ENCODE peak calls at places on chromosome 17, in ten cellular contexts. One of them, this sample, is unnamed.

GRCh38 chr17:45345246-45345553 is 28.4 kb upstream of the MAP3K14 start:
- DNase-seq in GM12865: no peak
- DNase-seq in frontal cortex: no peak
- DNase-seq in aorta: no peak
- DNase-seq in skeletal muscle cell: no peak
- DNase-seq in stimulated activated CD4-positive, alpha-beta T cell treated with anti-CD3 and anti-CD28 coated beads, TNF-alpha, amount 100 ng/mL, for 48 hours: no peak
- DNase-seq in T1000: no peak
- DNase-seq in CD4-positive, alpha-beta T cell: no peak
- DNase-seq in amniotic stem cell: no peak
- DNase-seq in stimulated activated CD8-positive, alpha-beta memory T cell treated with anti-CD3 and anti-CD28 coated beads, Interleukin-7, amount 100 ng/mL, for 4 hours: no peak
- DNase-seq in this sample: no peak

GRCh38 chr17:71600137-71600789 is 520.6 kb upstream of the SOX9 start:
- DNase-seq in GM12865: peak
- DNase-seq in frontal cortex: no peak
- DNase-seq in aorta: no peak
- DNase-seq in skeletal muscle cell: no peak
- DNase-seq in stimulated activated CD4-positive, alpha-beta T cell treated with anti-CD3 and anti-CD28 coated beads, TNF-alpha, amount 100 ng/mL, for 48 hours: no peak
- DNase-seq in T1000: no peak
- DNase-seq in CD4-positive, alpha-beta T cell: no peak
- DNase-seq in amniotic stem cell: no peak
- DNase-seq in stimulated activated CD8-positive, alpha-beta memory T cell treated with anti-CD3 and anti-CD28 coated beads, Interleukin-7, amount 100 ng/mL, for 4 hours: no peak
- DNase-seq in this sample: no peak

GRCh38 chr17:81846743-81847689 is 12.2 kb upstream of the PPP1R27 start:
- DNase-seq in GM12865: no peak
- DNase-seq in frontal cortex: no peak
- DNase-seq in aorta: no peak
- DNase-seq in skeletal muscle cell: no peak
- DNase-seq in stimulated activated CD4-positive, alpha-beta T cell treated with anti-CD3 and anti-CD28 coated beads, TNF-alpha, amount 100 ng/mL, for 48 hours: no peak
- DNase-seq in T1000: no peak
- DNase-seq in CD4-positive, alpha-beta T cell: no peak
- DNase-seq in amniotic stem cell: no peak
- DNase-seq in stimulated activated CD8-positive, alpha-beta memory T cell treated with anti-CD3 and anti-CD28 coated beads, Interleukin-7, amount 100 ng/mL, for 4 hours: no peak
- DNase-seq in this sample: no peak

GRCh38 chr17:1647802-1648581 is 1.7 kb downstream of the RILP start:
- DNase-seq in GM12865: no peak
- DNase-seq in frontal cortex: no peak
- DNase-seq in aorta: no peak
- DNase-seq in skeletal muscle cell: no peak
- DNase-seq in stimulated activated CD4-positive, alpha-beta T cell treated with anti-CD3 and anti-CD28 coated beads, TNF-alpha, amount 100 ng/mL, for 48 hours: no peak
- DNase-seq in T1000: no peak
- DNase-seq in CD4-positive, alpha-beta T cell: no peak
- DNase-seq in amniotic stem cell: no peak
- DNase-seq in stimulated activated CD8-positive, alpha-beta memory T cell treated with anti-CD3 and anti-CD28 coated beads, Interleukin-7, amount 100 ng/mL, for 4 hours: no peak
- DNase-seq in this sample: peak

GRCh38 chr17:47634870-47635269 is 14.8 kb upstream of the KPNB1 start:
- DNase-seq in GM12865: no peak
- DNase-seq in frontal cortex: no peak
- DNase-seq in aorta: no peak
- DNase-seq in skeletal muscle cell: no peak
- DNase-seq in stimulated activated CD4-positive, alpha-beta T cell treated with anti-CD3 and anti-CD28 coated beads, TNF-alpha, amount 100 ng/mL, for 48 hours: no peak
- DNase-seq in T1000: no peak
- DNase-seq in CD4-positive, alpha-beta T cell: no peak
- DNase-seq in amniotic stem cell: no peak
- DNase-seq in stimulated activated CD8-positive, alpha-beta memory T cell treated with anti-CD3 and anti-CD28 coated beads, Interleukin-7, amount 100 ng/mL, for 4 hours: no peak
- DNase-seq in this sample: no peak

GRCh38 chr17:45146616-45147101 is 1.6 kb upstream of the HEXIM1 start:
- DNase-seq in GM12865: peak
- DNase-seq in frontal cortex: no peak
- DNase-seq in aorta: peak
- DNase-seq in skeletal muscle cell: no peak
- DNase-seq in stimulated activated CD4-positive, alpha-beta T cell treated with anti-CD3 and anti-CD28 coated beads, TNF-alpha, amount 100 ng/mL, for 48 hours: no peak
- DNase-seq in T1000: no peak
- DNase-seq in CD4-positive, alpha-beta T cell: no peak
- DNase-seq in amniotic stem cell: no peak
- DNase-seq in stimulated activated CD8-positive, alpha-beta memory T cell treated with anti-CD3 and anti-CD28 coated beads, Interleukin-7, amount 100 ng/mL, for 4 hours: no peak
- DNase-seq in this sample: peak

GRCh38 chr17:39979865-39980401 is 674 bp upstream of the PSMD3 start:
- DNase-seq in GM12865: peak
- DNase-seq in frontal cortex: no peak
- DNase-seq in aorta: no peak
- DNase-seq in skeletal muscle cell: no peak
- DNase-seq in stimulated activated CD4-positive, alpha-beta T cell treated with anti-CD3 and anti-CD28 coated beads, TNF-alpha, amount 100 ng/mL, for 48 hours: no peak
- DNase-seq in T1000: no peak
- DNase-seq in CD4-positive, alpha-beta T cell: no peak
- DNase-seq in amniotic stem cell: no peak
- DNase-seq in stimulated activated CD8-positive, alpha-beta memory T cell treated with anti-CD3 and anti-CD28 coated beads, Interleukin-7, amount 100 ng/mL, for 4 hours: no peak
- DNase-seq in this sample: no peak

GRCh38 chr17:38469875-38470274 is 41.6 kb downstream of the ARHGAP23 start:
- DNase-seq in GM12865: no peak
- DNase-seq in frontal cortex: no peak
- DNase-seq in aorta: no peak
- DNase-seq in skeletal muscle cell: no peak
- DNase-seq in stimulated activated CD4-positive, alpha-beta T cell treated with anti-CD3 and anti-CD28 coated beads, TNF-alpha, amount 100 ng/mL, for 48 hours: no peak
- DNase-seq in T1000: no peak
- DNase-seq in CD4-positive, alpha-beta T cell: no peak
- DNase-seq in amniotic stem cell: no peak
- DNase-seq in stimulated activated CD8-positive, alpha-beta memory T cell treated with anti-CD3 and anti-CD28 coated beads, Interleukin-7, amount 100 ng/mL, for 4 hours: no peak
- DNase-seq in this sample: peak

GRCh38 chr17:33983824-33984574 is 271.1 kb upstream of the CCL2 start:
- DNase-seq in GM12865: no peak
- DNase-seq in frontal cortex: no peak
- DNase-seq in aorta: no peak
- DNase-seq in skeletal muscle cell: no peak
- DNase-seq in stimulated activated CD4-positive, alpha-beta T cell treated with anti-CD3 and anti-CD28 coated beads, TNF-alpha, amount 100 ng/mL, for 48 hours: no peak
- DNase-seq in T1000: no peak
- DNase-seq in CD4-positive, alpha-beta T cell: no peak
- DNase-seq in amniotic stem cell: no peak
- DNase-seq in stimulated activated CD8-positive, alpha-beta memory T cell treated with anti-CD3 and anti-CD28 coated beads, Interleukin-7, amount 100 ng/mL, for 4 hours: no peak
- DNase-seq in this sample: no peak

GRCh38 chr17:35743911-35744328 is 9.1 kb downstream of the GAS2L2 start:
- DNase-seq in GM12865: peak
- DNase-seq in frontal cortex: no peak
- DNase-seq in aorta: no peak
- DNase-seq in skeletal muscle cell: no peak
- DNase-seq in stimulated activated CD4-positive, alpha-beta T cell treated with anti-CD3 and anti-CD28 coated beads, TNF-alpha, amount 100 ng/mL, for 48 hours: no peak
- DNase-seq in T1000: peak
- DNase-seq in CD4-positive, alpha-beta T cell: no peak
- DNase-seq in amniotic stem cell: no peak
- DNase-seq in stimulated activated CD8-positive, alpha-beta memory T cell treated with anti-CD3 and anti-CD28 coated beads, Interleukin-7, amount 100 ng/mL, for 4 hours: no peak
- DNase-seq in this sample: peak

GRCh38 chr17:40019140-40019991 is 4.1 kb downstream of the CSF3 start:
- DNase-seq in GM12865: no peak
- DNase-seq in frontal cortex: no peak
- DNase-seq in aorta: peak
- DNase-seq in skeletal muscle cell: no peak
- DNase-seq in stimulated activated CD4-positive, alpha-beta T cell treated with anti-CD3 and anti-CD28 coated beads, TNF-alpha, amount 100 ng/mL, for 48 hours: no peak
- DNase-seq in T1000: peak
- DNase-seq in CD4-positive, alpha-beta T cell: no peak
- DNase-seq in amniotic stem cell: no peak
- DNase-seq in stimulated activated CD8-positive, alpha-beta memory T cell treated with anti-CD3 and anti-CD28 coated beads, Interleukin-7, amount 100 ng/mL, for 4 hours: no peak
- DNase-seq in this sample: peak

GRCh38 chr17:38619451-38619795 is 13.7 kb upstream of the SRCIN1 start:
- DNase-seq in GM12865: no peak
- DNase-seq in frontal cortex: no peak
- DNase-seq in aorta: no peak
- DNase-seq in skeletal muscle cell: no peak
- DNase-seq in stimulated activated CD4-positive, alpha-beta T cell treated with anti-CD3 and anti-CD28 coated beads, TNF-alpha, amount 100 ng/mL, for 48 hours: no peak
- DNase-seq in T1000: no peak
- DNase-seq in CD4-positive, alpha-beta T cell: no peak
- DNase-seq in amniotic stem cell: no peak
- DNase-seq in stimulated activated CD8-positive, alpha-beta memory T cell treated with anti-CD3 and anti-CD28 coated beads, Interleukin-7, amount 100 ng/mL, for 4 hours: no peak
- DNase-seq in this sample: no peak

GRCh38 chr17:81961087-81961514 is at the start of gene NOTUM:
- DNase-seq in GM12865: no peak
- DNase-seq in frontal cortex: peak
- DNase-seq in aorta: no peak
- DNase-seq in skeletal muscle cell: no peak
- DNase-seq in stimulated activated CD4-positive, alpha-beta T cell treated with anti-CD3 and anti-CD28 coated beads, TNF-alpha, amount 100 ng/mL, for 48 hours: no peak
- DNase-seq in T1000: peak
- DNase-seq in CD4-positive, alpha-beta T cell: no peak
- DNase-seq in amniotic stem cell: no peak
- DNase-seq in stimulated activated CD8-positive, alpha-beta memory T cell treated with anti-CD3 and anti-CD28 coated beads, Interleukin-7, amount 100 ng/mL, for 4 hours: no peak
- DNase-seq in this sample: peak

GRCh38 chr17:75945202-75945601 is 4.4 kb upstream of the FBF1 start:
- DNase-seq in GM12865: no peak
- DNase-seq in frontal cortex: no peak
- DNase-seq in aorta: no peak
- DNase-seq in skeletal muscle cell: no peak
- DNase-seq in stimulated activated CD4-positive, alpha-beta T cell treated with anti-CD3 and anti-CD28 coated beads, TNF-alpha, amount 100 ng/mL, for 48 hours: no peak
- DNase-seq in T1000: no peak
- DNase-seq in CD4-positive, alpha-beta T cell: no peak
- DNase-seq in amniotic stem cell: no peak
- DNase-seq in stimulated activated CD8-positive, alpha-beta memory T cell treated with anti-CD3 and anti-CD28 coated beads, Interleukin-7, amount 100 ng/mL, for 4 hours: no peak
- DNase-seq in this sample: no peak

GRCh38 chr17:78000351-78000750 is 41.8 kb downstream of the TNRC6C start:
- DNase-seq in GM12865: no peak
- DNase-seq in frontal cortex: no peak
- DNase-seq in aorta: no peak
- DNase-seq in skeletal muscle cell: no peak
- DNase-seq in stimulated activated CD4-positive, alpha-beta T cell treated with anti-CD3 and anti-CD28 coated beads, TNF-alpha, amount 100 ng/mL, for 48 hours: no peak
- DNase-seq in T1000: no peak
- DNase-seq in CD4-positive, alpha-beta T cell: no peak
- DNase-seq in amniotic stem cell: peak
- DNase-seq in stimulated activated CD8-positive, alpha-beta memory T cell treated with anti-CD3 and anti-CD28 coated beads, Interleukin-7, amount 100 ng/mL, for 4 hours: no peak
- DNase-seq in this sample: peak

GRCh38 chr17:66567234-66568170 is 265.1 kb downstream of the PRKCA start:
- DNase-seq in GM12865: peak
- DNase-seq in frontal cortex: peak
- DNase-seq in aorta: peak
- DNase-seq in skeletal muscle cell: no peak
- DNase-seq in stimulated activated CD4-positive, alpha-beta T cell treated with anti-CD3 and anti-CD28 coated beads, TNF-alpha, amount 100 ng/mL, for 48 hours: peak
- DNase-seq in T1000: peak
- DNase-seq in CD4-positive, alpha-beta T cell: peak
- DNase-seq in amniotic stem cell: peak
- DNase-seq in stimulated activated CD8-positive, alpha-beta memory T cell treated with anti-CD3 and anti-CD28 coated beads, Interleukin-7, amount 100 ng/mL, for 4 hours: peak
- DNase-seq in this sample: peak

GRCh38 chr17:28381141-28381825 is 9.8 kb downstream of the SARM1 start:
- DNase-seq in GM12865: no peak
- DNase-seq in frontal cortex: no peak
- DNase-seq in aorta: peak
- DNase-seq in skeletal muscle cell: no peak
- DNase-seq in stimulated activated CD4-positive, alpha-beta T cell treated with anti-CD3 and anti-CD28 coated beads, TNF-alpha, amount 100 ng/mL, for 48 hours: no peak
- DNase-seq in T1000: no peak
- DNase-seq in CD4-positive, alpha-beta T cell: no peak
- DNase-seq in amniotic stem cell: no peak
- DNase-seq in stimulated activated CD8-positive, alpha-beta memory T cell treated with anti-CD3 and anti-CD28 coated beads, Interleukin-7, amount 100 ng/mL, for 4 hours: no peak
- DNase-seq in this sample: no peak

GRCh38 chr17:34797724-34798123 is 163.5 kb downstream of the CCT6B start:
- DNase-seq in GM12865: peak
- DNase-seq in frontal cortex: no peak
- DNase-seq in aorta: no peak
- DNase-seq in skeletal muscle cell: no peak
- DNase-seq in stimulated activated CD4-positive, alpha-beta T cell treated with anti-CD3 and anti-CD28 coated beads, TNF-alpha, amount 100 ng/mL, for 48 hours: no peak
- DNase-seq in T1000: no peak
- DNase-seq in CD4-positive, alpha-beta T cell: peak
- DNase-seq in amniotic stem cell: no peak
- DNase-seq in stimulated activated CD8-positive, alpha-beta memory T cell treated with anti-CD3 and anti-CD28 coated beads, Interleukin-7, amount 100 ng/mL, for 4 hours: no peak
- DNase-seq in this sample: peak

GRCh38 chr17:74524751-74525725 is 6.2 kb downstream of the CD300LB start:
- DNase-seq in GM12865: no peak
- DNase-seq in frontal cortex: no peak
- DNase-seq in aorta: no peak
- DNase-seq in skeletal muscle cell: no peak
- DNase-seq in stimulated activated CD4-positive, alpha-beta T cell treated with anti-CD3 and anti-CD28 coated beads, TNF-alpha, amount 100 ng/mL, for 48 hours: no peak
- DNase-seq in T1000: no peak
- DNase-seq in CD4-positive, alpha-beta T cell: no peak
- DNase-seq in amniotic stem cell: no peak
- DNase-seq in stimulated activated CD8-positive, alpha-beta memory T cell treated with anti-CD3 and anti-CD28 coated beads, Interleukin-7, amount 100 ng/mL, for 4 hours: no peak
- DNase-seq in this sample: no peak

GRCh38 chr17:63452979-63453551 is 7.0 kb upstream of the CYB561 start:
- DNase-seq in GM12865: no peak
- DNase-seq in frontal cortex: no peak
- DNase-seq in aorta: no peak
- DNase-seq in skeletal muscle cell: no peak
- DNase-seq in stimulated activated CD4-positive, alpha-beta T cell treated with anti-CD3 and anti-CD28 coated beads, TNF-alpha, amount 100 ng/mL, for 48 hours: no peak
- DNase-seq in T1000: no peak
- DNase-seq in CD4-positive, alpha-beta T cell: no peak
- DNase-seq in amniotic stem cell: no peak
- DNase-seq in stimulated activated CD8-positive, alpha-beta memory T cell treated with anti-CD3 and anti-CD28 coated beads, Interleukin-7, amount 100 ng/mL, for 4 hours: no peak
- DNase-seq in this sample: no peak

GRCh38 chr17:61362852-61363600 is 36.6 kb upstream of the TBX2 start:
- DNase-seq in GM12865: no peak
- DNase-seq in frontal cortex: no peak
- DNase-seq in aorta: no peak
- DNase-seq in skeletal muscle cell: no peak
- DNase-seq in stimulated activated CD4-positive, alpha-beta T cell treated with anti-CD3 and anti-CD28 coated beads, TNF-alpha, amount 100 ng/mL, for 48 hours: no peak
- DNase-seq in T1000: no peak
- DNase-seq in CD4-positive, alpha-beta T cell: no peak
- DNase-seq in amniotic stem cell: no peak
- DNase-seq in stimulated activated CD8-positive, alpha-beta memory T cell treated with anti-CD3 and anti-CD28 coated beads, Interleukin-7, amount 100 ng/mL, for 4 hours: no peak
- DNase-seq in this sample: no peak

GRCh38 chr17:1412185-1413110 is 12.4 kb upstream of the YWHAE start:
- DNase-seq in GM12865: no peak
- DNase-seq in frontal cortex: no peak
- DNase-seq in aorta: peak
- DNase-seq in skeletal muscle cell: no peak
- DNase-seq in stimulated activated CD4-positive, alpha-beta T cell treated with anti-CD3 and anti-CD28 coated beads, TNF-alpha, amount 100 ng/mL, for 48 hours: no peak
- DNase-seq in T1000: no peak
- DNase-seq in CD4-positive, alpha-beta T cell: no peak
- DNase-seq in amniotic stem cell: no peak
- DNase-seq in stimulated activated CD8-positive, alpha-beta memory T cell treated with anti-CD3 and anti-CD28 coated beads, Interleukin-7, amount 100 ng/mL, for 4 hours: no peak
- DNase-seq in this sample: no peak

GRCh38 chr17:57747221-57748017 is 2.3 kb upstream of the CCDC182 start:
- DNase-seq in GM12865: peak
- DNase-seq in frontal cortex: peak
- DNase-seq in aorta: no peak
- DNase-seq in skeletal muscle cell: peak
- DNase-seq in stimulated activated CD4-positive, alpha-beta T cell treated with anti-CD3 and anti-CD28 coated beads, TNF-alpha, amount 100 ng/mL, for 48 hours: peak
- DNase-seq in T1000: no peak
- DNase-seq in CD4-positive, alpha-beta T cell: no peak
- DNase-seq in amniotic stem cell: peak
- DNase-seq in stimulated activated CD8-positive, alpha-beta memory T cell treated with anti-CD3 and anti-CD28 coated beads, Interleukin-7, amount 100 ng/mL, for 4 hours: no peak
- DNase-seq in this sample: peak